ENCODE peak calls at places on chromosome 1, in four cellular contexts. F, N, Q and I are unnamed samples.

GRCh38 chr1:198157847-198158765 is 1.3 kb downstream of the NEK7 start:
- DNase-seq in F (peak), N (no peak), Q (no peak), I (no peak)

GRCh38 chr1:210711825-210712224 is 383.1 kb downstream of the HHAT start:
- DNase-seq in F (no peak), N (peak), Q (no peak), I (no peak)

GRCh38 chr1:73343947-73344346 is 854.0 kb downstream of the LRRIQ3 start:
- DNase-seq in F (no peak), N (no peak), Q (no peak), I (no peak)

GRCh38 chr1:167472729-167473529 is 45.4 kb downstream of the CD247 start:
- DNase-seq in F (peak), N (no peak), Q (no peak), I (no peak)

GRCh38 chr1:2375246-2375922 is 16.0 kb downstream of the MORN1 start:
- DNase-seq in F (no peak), N (no peak), Q (no peak), I (no peak)

GRCh38 chr1:51472349-51472748 is 46.7 kb downstream of the EPS15 start:
- DNase-seq in F (no peak), N (no peak), Q (no peak), I (no peak)

GRCh38 chr1:74729741-74730478 is 2.9 kb downstream of the CRYZ start:
- DNase-seq in F (peak), N (no peak), Q (no peak), I (peak)

GRCh38 chr1:99481391-99481996 is 164.4 kb upstream of the PALMD start:
- DNase-seq in F (peak), N (peak), Q (no peak), I (peak)

GRCh38 chr1:201791775-201792166 is 37.2 kb upstream of the IPO9 start:
- DNase-seq in F (no peak), N (no peak), Q (no peak), I (no peak)

GRCh38 chr1:240739139-240739538 is 127.2 kb upstream of the GREM2 start:
- DNase-seq in F (no peak), N (no peak), Q (no peak), I (no peak)

GRCh38 chr1:21539933-21540332 is 30.7 kb downstream of the ALPL start:
- DNase-seq in F (peak), N (peak), Q (no peak), I (peak)

GRCh38 chr1:152043870-152044269 is 7.1 kb upstream of the S100A11 start:
- DNase-seq in F (no peak), N (no peak), Q (no peak), I (no peak)

GRCh38 chr1:223706077-223706988 is 6.0 kb upstream of the CAPN2 start:
- DNase-seq in F (peak), N (no peak), Q (no peak), I (peak)

GRCh38 chr1:3631330-3631729 is 6.5 kb downstream of the TPRG1L start:
- DNase-seq in F (no peak), N (peak), Q (no peak), I (no peak)

GRCh38 chr1:31715097-31715872 is 11.5 kb upstream of the COL16A1 start:
- DNase-seq in F (peak), N (peak), Q (no peak), I (peak)

GRCh38 chr1:228378453-228379164 is 28.0 kb downstream of the TRIM11 start:
- DNase-seq in F (peak), N (peak), Q (no peak), I (no peak)

GRCh38 chr1:209879539-209879938 is 51.8 kb downstream of the UTP25 start:
- DNase-seq in F (no peak), N (no peak), Q (no peak), I (peak)

GRCh38 chr1:65362545-65362944 is 53.2 kb downstream of the DNAJC6 start:
- DNase-seq in F (no peak), N (no peak), Q (no peak), I (no peak)

DNA sequence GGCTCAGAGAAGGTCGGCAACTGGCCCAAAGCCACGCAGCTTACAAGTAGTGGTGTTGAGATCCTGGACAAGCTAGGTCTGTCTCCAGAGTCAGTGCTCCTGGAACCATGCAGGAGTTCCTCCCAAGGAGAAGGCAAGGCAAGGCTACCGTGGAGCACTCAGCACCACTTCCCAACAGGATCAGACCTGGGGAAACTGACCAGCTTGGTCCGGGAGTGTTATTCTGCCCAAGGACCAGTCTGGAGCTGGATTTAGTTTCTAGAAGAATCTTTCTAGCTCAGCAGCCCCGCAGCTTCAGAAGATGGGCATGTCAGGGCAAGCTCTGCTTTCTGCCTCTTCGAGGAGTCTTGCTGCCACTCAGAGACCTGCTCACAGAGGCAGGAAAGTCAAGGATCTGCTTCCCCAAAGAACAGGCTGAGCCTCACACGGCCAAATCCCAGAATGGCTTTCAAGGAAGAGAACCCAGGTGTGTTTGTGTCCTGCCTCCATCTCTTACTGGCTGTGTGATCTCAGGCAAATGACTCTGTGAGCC is 302.8 kb downstream of the MATN1 start:
- DNase-seq in F (no peak), N (no peak), Q (no peak), I (no peak)
- TF ChIP-seq CBFB in F (no peak), N (no peak), Q (no peak), I (no peak)

GRCh38 chr1:19725606-19726005 is 60.9 kb downstream of the HTR6 start:
- DNase-seq in F (no peak), N (no peak), Q (no peak), I (no peak)
- TF ChIP-seq CBFB in F (no peak), N (no peak), Q (no peak), I (no peak)

GRCh38 chr1:70778056-70778762 is 269.4 kb downstream of the PTGER3 start:
- DNase-seq in F (no peak), N (no peak), Q (no peak), I (no peak)

GRCh38 chr1:70778934-70779333 is 268.7 kb downstream of the PTGER3 start:
- DNase-seq in F (no peak), N (no peak), Q (no peak), I (no peak)

GRCh38 chr1:70779571-70779970 is 268.0 kb downstream of the PTGER3 start:
- DNase-seq in F (no peak), N (no peak), Q (no peak), I (no peak)
- TF ChIP-seq CBFB in F (no peak), N (no peak), Q (no peak), I (no peak)

DNA sequence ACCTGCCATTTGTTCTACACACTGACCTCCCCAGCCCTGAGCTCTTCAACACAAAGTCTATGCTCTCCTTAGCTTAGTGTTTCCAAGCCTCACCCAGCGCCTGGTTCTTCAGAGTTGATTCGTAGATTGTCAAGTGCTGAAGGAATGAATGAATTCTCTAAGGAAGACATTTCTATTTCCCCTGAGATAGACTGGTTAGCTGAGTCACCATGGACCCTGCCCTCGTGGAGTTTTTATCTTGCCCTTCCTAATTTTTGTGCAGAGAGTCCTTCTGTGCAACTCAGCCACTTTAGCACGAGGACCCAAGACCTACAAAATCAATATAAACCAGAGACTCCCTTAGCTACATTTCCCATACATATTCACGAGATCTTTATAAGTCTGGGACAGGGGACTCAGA is 2.6 kb upstream of the CD244 start:
- DNase-seq in F (no peak), N (no peak), Q (no peak), I (no peak)
- TF ChIP-seq CBFB in F (no peak), N (no peak), Q (no peak), I (no peak)

GRCh38 chr1:119101563-119101962 is 38.9 kb downstream of the WARS2 start:
- DNase-seq in F (no peak), N (no peak), Q (no peak), I (no peak)

GRCh38 chr1:119103764-119104163 is 36.7 kb downstream of the WARS2 start:
- DNase-seq in F (no peak), N (no peak), Q (no peak), I (no peak)

GRCh38 chr1:119099775-119100174 is 40.7 kb downstream of the WARS2 start:
- DNase-seq in F (no peak), N (no peak), Q (no peak), I (no peak)

GRCh38 chr1:119097380-119097779 is 43.1 kb downstream of the WARS2 start:
- DNase-seq in F (no peak), N (no peak), Q (no peak), I (no peak)

GRCh38 chr1:119102051-119102450 is 38.4 kb downstream of the WARS2 start:
- DNase-seq in F (no peak), N (no peak), Q (no peak), I (no peak)
- TF ChIP-seq CBFB in F (no peak), N (no peak), Q (no peak), I (no peak)

GRCh38 chr1:100955322-100955721 is 59.4 kb downstream of the SLC30A7 start:
- DNase-seq in F (no peak), N (no peak), Q (no peak), I (no peak)
- TF ChIP-seq CBFB in F (no peak), N (no peak), Q (no peak), I (no peak)

DNA sequence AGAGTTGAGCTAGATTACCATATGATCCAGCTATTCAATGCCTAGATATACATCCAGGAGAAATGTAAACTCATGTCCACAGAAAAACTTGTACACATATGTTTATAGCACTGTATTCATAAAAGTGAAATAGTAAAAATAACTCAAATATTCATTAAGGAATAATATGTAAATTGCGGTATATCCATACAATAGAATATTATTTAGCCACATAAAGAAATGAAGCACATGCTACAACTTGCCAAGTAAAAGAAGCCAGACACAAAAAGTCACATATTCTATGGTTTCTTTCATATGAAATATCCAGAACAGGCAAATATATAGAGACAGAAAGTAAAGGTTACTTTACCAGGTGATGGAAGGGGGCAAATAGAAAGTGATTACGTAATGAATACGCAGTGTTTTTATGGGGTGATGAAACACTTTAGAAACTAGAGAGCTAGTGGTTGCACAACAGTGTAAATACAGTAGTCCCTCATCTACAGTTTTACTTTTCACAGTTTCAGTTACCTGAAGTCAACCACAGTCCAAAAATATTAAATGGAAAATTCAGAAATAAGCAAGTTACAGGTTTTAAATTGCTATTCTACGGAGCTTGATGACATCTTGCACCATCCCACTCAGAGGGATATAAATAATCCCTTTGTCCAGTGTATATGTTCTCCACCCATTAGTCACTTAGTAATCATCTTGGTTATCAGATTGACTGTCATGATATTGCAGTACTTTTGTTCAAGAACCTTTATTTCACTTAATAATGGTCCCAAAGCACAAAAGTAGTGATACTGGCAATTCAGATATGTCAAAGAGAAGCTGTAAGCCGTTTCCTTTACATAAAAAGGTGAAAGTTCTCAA is 62.3 kb downstream of the ZNF644 start:
- DNase-seq in F (no peak), N (no peak), Q (no peak), I (peak)
- TF ChIP-seq CBFB in F (no peak), N (no peak), Q (no peak), I (no peak)

DNA sequence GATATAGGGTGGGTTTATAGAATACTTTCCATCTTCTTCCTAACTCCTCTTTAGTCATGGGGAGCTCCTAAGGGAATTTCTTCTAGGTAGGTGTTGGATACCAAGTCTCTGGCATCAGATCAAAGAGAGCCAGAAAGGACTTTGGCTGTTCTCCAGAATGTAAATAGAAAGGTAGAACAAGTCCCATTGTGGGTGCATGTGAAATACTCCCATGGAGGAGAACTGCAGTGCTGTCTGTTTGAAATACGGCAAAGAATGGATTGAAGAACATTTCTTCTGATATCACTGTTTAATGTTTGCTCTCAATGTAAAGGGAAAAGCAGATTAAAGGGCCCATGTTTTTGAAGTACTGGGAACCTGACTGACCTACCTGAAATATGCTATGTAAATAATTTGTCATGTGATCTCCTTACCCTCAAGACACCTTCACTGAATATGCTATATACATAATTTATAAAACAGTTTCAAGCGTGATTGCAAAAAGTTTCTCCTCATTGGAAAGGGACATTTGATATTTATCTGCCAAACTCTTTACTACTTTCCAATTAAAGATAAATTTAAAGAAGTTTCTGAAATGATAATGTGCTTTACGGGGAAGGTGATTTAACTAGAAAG is 65.9 kb downstream of the LAMC1 start:
- DNase-seq in F (no peak), N (no peak), Q (no peak), I (peak)
- TF ChIP-seq CBFB in F (no peak), N (no peak), Q (no peak), I (no peak)

GRCh38 chr1:214473392-214473791 is 78.0 kb downstream of the PTPN14 start:
- DNase-seq in F (no peak), N (no peak), Q (no peak), I (peak)
- TF ChIP-seq CBFB in F (no peak), N (no peak), Q (no peak), I (no peak)

GRCh38 chr1:43077273-43077672 is 94.8 kb downstream of the EBNA1BP2 start:
- DNase-seq in F (peak), N (no peak), Q (no peak), I (no peak)

GRCh38 chr1:43083375-43083774 is 88.7 kb downstream of the EBNA1BP2 start:
- DNase-seq in F (no peak), N (no peak), Q (no peak), I (no peak)

GRCh38 chr1:43082701-43083100 is 89.4 kb downstream of the EBNA1BP2 start:
- DNase-seq in F (no peak), N (no peak), Q (no peak), I (no peak)
- TF ChIP-seq CBFB in F (no peak), N (no peak), Q (no peak), I (no peak)